ENCODE peak calls at places on chromosomes 7 and 10, in seven cellular contexts. H is brain microvascular endothelial cell, Y is H9, X is GM20000, U is endothelial cell of umbilical vein, R is nephron progenitor cell, O is HFFc6. W is an unnamed sample.

GRCh38 chr7:2564970-2565546 is 6.3 kb downstream of the IQCE start:
- DNase-seq in H (no peak), Y (no peak), X (no peak), U (no peak), R (no peak), O (no peak), W (no peak)

GRCh38 chr10:20598590-20598989 is 298.5 kb downstream of the NEBL start:
- DNase-seq in H (peak), Y (peak), X (no peak), U (no peak), R (no peak), O (no peak), W (no peak)

GRCh38 chr10:117900280-117900679 is 146.5 kb downstream of the RAB11FIP2 start:
- DNase-seq in H (no peak), Y (no peak), X (no peak), U (no peak), R (no peak), O (no peak), W (no peak)

GRCh38 chr7:70093496-70093895 is 495.2 kb downstream of the AUTS2 start:
- DNase-seq in H (no peak), Y (no peak), X (no peak), U (no peak), R (no peak), O (no peak), W (no peak)

GRCh38 chr7:157831143-157831900 is 494.5 kb downstream of the DNAJB6 start:
- DNase-seq in H (no peak), Y (no peak), X (no peak), U (no peak), R (no peak), O (no peak), W (no peak)

GRCh38 chr7:47227762-47228177 is 354.1 kb downstream of the TNS3 start:
- DNase-seq in H (peak), Y (no peak), X (peak), U (no peak), R (no peak), O (peak), W (no peak)

GRCh38 chr7:65325793-65326432 is 47.7 kb upstream of the ZNF92 start:
- DNase-seq in H (peak), Y (no peak), X (no peak), U (peak), R (no peak), O (no peak), W (no peak)

GRCh38 chr7:46705416-46706255 is 784.6 kb upstream of the IGFBP3 start:
- DNase-seq in H (no peak), Y (no peak), X (no peak), U (no peak), R (no peak), O (peak), W (no peak)

GRCh38 chr7:130359276-130359857 is 14.8 kb downstream of the CPA5 start:
- DNase-seq in H (no peak), Y (no peak), X (no peak), U (no peak), R (no peak), O (no peak), W (no peak)

GRCh38 chr10:97075961-97076525 is 109.7 kb downstream of the SLIT1 start:
- DNase-seq in H (no peak), Y (no peak), X (no peak), U (no peak), R (no peak), O (no peak), W (no peak)

GRCh38 chr10:98959486-98959885 is 276.2 kb downstream of the HPSE2 start:
- DNase-seq in H (no peak), Y (no peak), X (no peak), U (no peak), R (no peak), O (no peak), W (no peak)

GRCh38 chr10:89278034-89278535 is 23.8 kb upstream of the IFIT2 start:
- DNase-seq in H (peak), Y (no peak), X (no peak), U (peak), R (no peak), O (peak), W (no peak)

GRCh38 chr7:16586081-16586874 is 59.3 kb downstream of the ANKMY2 start:
- DNase-seq in H (no peak), Y (no peak), X (no peak), U (no peak), R (no peak), O (no peak), W (no peak)

GRCh38 chr7:116583653-116584052 is 58.8 kb downstream of the CAV1 start:
- DNase-seq in H (no peak), Y (no peak), X (peak), U (no peak), R (no peak), O (no peak), W (no peak)

GRCh38 chr10:97784200-97784811 is 12.5 kb upstream of the SFRP5 start:
- DNase-seq in H (no peak), Y (no peak), X (no peak), U (no peak), R (no peak), O (no peak), W (no peak)

GRCh38 chr10:69224862-69225657 is 4.9 kb downstream of the HKDC1 start:
- DNase-seq in H (no peak), Y (no peak), X (no peak), U (peak), R (no peak), O (peak), W (no peak)

GRCh38 chr7:75957021-75957736 is 37.2 kb downstream of the TMEM120A start:
- DNase-seq in H (no peak), Y (peak), X (no peak), U (no peak), R (peak), O (no peak), W (no peak)

GRCh38 chr10:44925224-44925623 is 14.1 kb downstream of the TMEM72 start:
- DNase-seq in H (peak), Y (peak), X (no peak), U (no peak), R (peak), O (no peak), W (peak)

GRCh38 chr10:125414998-125415397 is 254.6 kb upstream of the CTBP2 start:
- DNase-seq in H (peak), Y (no peak), X (no peak), U (peak), R (no peak), O (no peak), W (no peak)

DNA sequence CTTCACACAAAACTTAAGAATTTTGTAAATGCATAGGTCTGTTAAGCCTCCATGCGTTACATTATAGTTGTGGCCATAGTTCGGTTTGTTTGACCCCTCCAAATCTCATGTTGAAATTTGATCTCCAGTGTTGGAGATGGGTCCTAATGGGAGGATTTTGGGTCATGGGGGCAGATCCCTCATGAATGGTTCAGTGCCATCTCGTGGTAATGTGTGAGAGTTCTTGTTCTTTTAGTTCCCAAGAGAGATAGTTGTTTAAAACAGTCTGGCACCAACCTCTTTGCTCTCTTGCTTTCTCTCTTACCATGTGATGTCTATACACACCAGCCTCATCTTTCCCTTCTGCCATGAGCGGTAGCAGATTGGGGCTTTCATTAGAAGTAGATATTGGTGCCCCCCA is 264.3 kb downstream of the TCF7L2 start:
- DNase-seq in H (no peak), Y (no peak), X (no peak), U (no peak), R (no peak), O (no peak), W (no peak)
- TF ChIP-seq CTCF in H (no peak), Y (peak), X (no peak), U (no peak), R (no peak), O (peak), W (no peak)

GRCh38 chr10:115167716-115168115 is 74.6 kb downstream of the ATRNL1 start:
- DNase-seq in H (no peak), Y (no peak), X (no peak), U (no peak), R (no peak), O (no peak), W (no peak)

GRCh38 chr10:115173915-115174443 is 80.8 kb downstream of the ATRNL1 start:
- DNase-seq in H (no peak), Y (no peak), X (no peak), U (no peak), R (no peak), O (no peak), W (no peak)

DNA sequence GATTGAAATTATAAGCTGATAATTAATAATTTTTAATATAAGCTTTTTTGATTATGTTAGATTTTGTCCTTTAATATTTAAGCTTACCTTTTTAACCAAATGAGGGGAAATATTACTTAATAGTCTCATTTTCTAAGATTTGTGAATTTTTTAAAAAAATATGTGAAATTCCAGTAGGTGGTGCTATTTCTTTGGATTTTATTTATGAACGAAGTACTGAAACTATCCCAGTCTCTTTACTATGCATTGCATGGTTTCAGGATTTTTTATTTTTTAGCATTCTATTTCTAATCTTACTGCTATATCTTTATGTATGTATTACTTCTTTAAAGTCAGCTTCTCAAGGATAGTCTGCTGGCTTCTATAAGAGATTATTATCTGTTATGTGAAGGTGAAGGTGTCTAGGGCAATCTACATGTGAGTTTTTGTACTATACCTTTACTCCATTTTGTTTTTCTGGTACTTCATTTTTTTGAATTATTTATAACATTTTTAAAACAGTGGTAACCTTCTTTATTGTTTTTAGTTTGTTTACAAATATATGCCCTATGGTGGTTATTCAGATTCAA is 78.3 kb downstream of the ATRNL1 start:
- DNase-seq in H (no peak), Y (no peak), X (no peak), U (peak), R (no peak), O (no peak), W (no peak)
- TF ChIP-seq CTCF in H (no peak), Y (peak), X (peak), U (no peak), R (peak), O (peak), W (peak)

DNA sequence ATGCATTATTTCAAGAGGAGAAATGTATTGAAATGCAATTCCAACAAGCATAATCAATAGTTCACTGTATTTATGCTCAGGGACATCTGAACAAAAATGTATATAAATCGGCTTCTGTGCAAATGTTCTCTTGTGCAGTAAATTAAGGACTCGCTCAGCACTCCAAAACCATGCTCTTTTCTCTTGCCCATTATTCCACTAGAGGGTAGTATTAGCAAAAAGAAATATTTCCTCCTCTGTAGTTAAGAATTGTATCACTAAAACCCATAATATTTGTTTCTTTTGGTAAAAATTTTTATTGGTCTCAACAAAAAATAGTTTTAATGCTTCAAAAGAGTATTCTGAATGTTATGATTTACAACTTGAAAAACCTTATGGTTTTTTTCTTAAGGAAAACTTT is 803.1 kb downstream of the PCDH15 start:
- DNase-seq in H (no peak), Y (no peak), X (no peak), U (peak), R (no peak), O (no peak), W (no peak)
- TF ChIP-seq CTCF in H (no peak), Y (peak), X (no peak), U (peak), R (peak), O (peak), W (peak)

GRCh38 chr7:73650524-73650923 is 17.1 kb upstream of the VPS37D start:
- DNase-seq in H (no peak), Y (no peak), X (no peak), U (no peak), R (no peak), O (no peak), W (no peak)

GRCh38 chr7:73648593-73649332 is 18.9 kb upstream of the VPS37D start:
- DNase-seq in H (no peak), Y (no peak), X (no peak), U (no peak), R (no peak), O (no peak), W (no peak)

GRCh38 chr7:73645643-73646182 is 21.4 kb upstream of the MLXIPL start:
- DNase-seq in H (no peak), Y (no peak), X (no peak), U (no peak), R (no peak), O (no peak), W (no peak)

GRCh38 chr7:73646785-73647724 is 20.6 kb upstream of the VPS37D start:
- DNase-seq in H (no peak), Y (no peak), X (no peak), U (no peak), R (no peak), O (no peak), W (no peak)

DNA sequence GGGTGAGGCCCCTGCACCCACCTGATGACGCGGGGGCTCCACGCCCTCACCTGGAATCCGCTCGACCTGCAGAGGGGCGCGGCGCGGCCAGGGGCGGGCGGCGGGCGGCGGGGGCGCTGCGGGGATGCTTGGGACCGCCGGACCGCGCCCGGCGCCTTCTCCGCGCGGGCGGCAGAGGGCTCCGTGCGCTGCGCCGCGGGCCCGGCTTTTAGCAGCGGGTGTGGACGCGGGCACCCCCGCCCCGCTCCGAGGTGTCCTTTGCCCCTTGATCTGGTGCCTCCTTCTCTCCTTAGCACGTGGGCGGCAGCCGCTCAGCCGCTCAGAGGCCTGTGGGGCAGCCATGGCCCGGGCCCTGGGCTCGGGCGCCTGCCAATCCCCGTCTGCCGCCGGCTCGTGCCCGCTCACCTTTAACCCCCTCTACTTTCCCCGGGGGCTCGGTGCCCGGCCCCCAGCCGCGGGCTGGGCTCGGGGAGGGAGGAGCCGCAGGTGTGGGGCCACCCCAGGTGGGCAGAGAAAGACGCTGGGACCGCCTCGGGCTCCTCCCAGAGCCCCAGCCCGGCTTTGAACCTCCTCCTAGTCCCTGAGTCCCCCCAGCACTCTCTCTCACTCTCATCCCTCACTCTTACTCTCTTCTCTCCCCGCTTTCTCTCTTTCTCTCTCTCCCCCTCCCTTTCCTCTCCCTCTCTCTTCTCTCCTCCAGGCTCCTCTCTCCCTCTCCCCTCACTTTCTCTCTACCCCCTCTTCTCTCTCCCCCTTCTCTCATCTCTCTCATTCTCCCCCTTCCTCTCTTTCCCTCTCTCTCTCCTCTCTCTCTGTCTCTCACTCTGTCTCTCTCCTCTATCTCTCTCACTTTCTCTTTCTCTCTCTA is 19.7 kb upstream of the VPS37D start:
- DNase-seq in H (no peak), Y (no peak), X (peak), U (no peak), R (peak), O (no peak), W (no peak)
- TF ChIP-seq CTCF in H (no peak), Y (no peak), X (no peak), U (peak), R (no peak), O (no peak), W (no peak)

GRCh38 chr10:83819609-83820008 is 319.7 kb upstream of the GHITM start:
- DNase-seq in H (no peak), Y (no peak), X (no peak), U (no peak), R (no peak), O (no peak), W (no peak)

GRCh38 chr10:83820033-83820432 is 319.3 kb upstream of the GHITM start:
- DNase-seq in H (no peak), Y (no peak), X (no peak), U (peak), R (no peak), O (no peak), W (no peak)

GRCh38 chr10:83817797-83818196 is 321.5 kb upstream of the GHITM start:
- DNase-seq in H (no peak), Y (no peak), X (no peak), U (no peak), R (no peak), O (no peak), W (no peak)

DNA sequence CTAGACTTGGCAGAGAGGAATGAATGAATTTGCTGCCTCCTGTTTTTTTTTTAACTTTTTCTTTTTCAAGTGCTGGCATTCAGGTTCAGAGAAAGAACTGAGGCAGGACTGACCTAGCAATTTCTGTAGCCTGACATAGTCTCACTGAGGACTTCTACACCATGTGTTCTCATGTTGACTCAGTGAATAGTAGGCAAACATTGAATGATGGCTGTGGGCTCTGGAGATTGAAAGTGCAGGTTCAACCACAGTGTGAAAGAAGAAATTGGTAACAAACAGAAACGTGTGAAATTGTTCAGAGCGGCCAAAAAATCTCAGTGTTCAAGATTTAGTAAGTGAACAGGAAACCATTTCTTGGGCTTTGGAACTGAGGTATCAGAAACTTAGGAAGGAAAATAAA is 322.4 kb upstream of the GHITM start:
- DNase-seq in H (no peak), Y (no peak), X (no peak), U (no peak), R (no peak), O (no peak), W (no peak)
- TF ChIP-seq CTCF in H (no peak), Y (no peak), X (no peak), U (no peak), R (no peak), O (no peak), W (no peak)